ENCODE peak calls at places on chromosomes 11 and 22, in nine cellular contexts. O is HTR-8/SVneo; B is fibroblast of pulmonary artery; L is ecto neural progenitor cell; F is Calu3; A is GM20000; U is CD4-positive, alpha-beta T cell; Y is NCI-H2171 treated with DMSO at 0.1 percent for 48 hours; S is pulmonary artery endothelial cell. G is an unnamed sample.
A peak's percentile ranks its signal among the peaks of the same experiment; 100 is the strongest.

GRCh38 chr11:7571640-7572000 is 57.8 kb downstream of the PPFIBP2 start:
- DNase-seq in O (peak; percentile 57), B (peak; percentile 80), L (peak; percentile 79), F (peak; percentile 88), A (peak; percentile 32), U (no peak), Y (peak; percentile 91), S (peak; percentile 17), G (peak; percentile 77)

GRCh38 chr11:19419021-19419750 is 178.4 kb upstream of the E2F8 start:
- DNase-seq in O (no peak), B (peak; percentile 79), L (peak; percentile 26), F (no peak), A (no peak), U (no peak), Y (no peak), S (no peak), G (no peak)

GRCh38 chr11:44572884-44573283 is 7.4 kb downstream of the CD82 start:
- DNase-seq in O (no peak), B (no peak), L (no peak), F (no peak), A (no peak), U (no peak), Y (no peak), S (no peak), G (no peak)

GRCh38 chr22:39825661-39826102 is 67.9 kb downstream of the ENTHD1 start:
- DNase-seq in O (no peak), B (no peak), L (no peak), F (no peak), A (peak; percentile 34), U (no peak), Y (no peak), S (no peak), G (no peak)

GRCh38 chr11:5684627-5685362 is at the start of gene TRIM5:
- DNase-seq in O (peak; percentile 96), B (peak; percentile 98), L (peak; percentile 81), F (peak; percentile 88), A (peak; percentile 90), U (peak; percentile 75), Y (no peak), S (peak; percentile 96), G (peak; percentile 98)

GRCh38 chr11:91859666-91860065 is 365.0 kb upstream of the FAT3 start:
- DNase-seq in O (no peak), B (no peak), L (no peak), F (no peak), A (no peak), U (no peak), Y (no peak), S (no peak), G (no peak)

GRCh38 chr11:93737904-93738612 is 3.2 kb downstream of the TAF1D start:
- DNase-seq in O (no peak), B (no peak), L (no peak), F (no peak), A (no peak), U (no peak), Y (no peak), S (no peak), G (peak; percentile 26)

GRCh38 chr22:49212466-49212865 is 615.2 kb downstream of the BRD1 start:
- DNase-seq in O (no peak), B (no peak), L (no peak), F (no peak), A (no peak), U (peak; percentile 5), Y (no peak), S (no peak), G (no peak)

GRCh38 chr11:115990004-115990447 is 485.8 kb upstream of the CADM1 start:
- DNase-seq in O (no peak), B (no peak), L (peak; percentile 79), F (no peak), A (peak; percentile 51), U (no peak), Y (no peak), S (no peak), G (no peak)

GRCh38 chr11:2444301-2445106 is at the start of the genes KCNQ1 and TRPM5:
- DNase-seq in O (peak; percentile 84), B (no peak), L (peak; percentile 75), F (peak; percentile 89), A (peak; percentile 87), U (peak; percentile 81), Y (no peak), S (no peak), G (peak; percentile 39)

GRCh38 chr11:119320593-119321524 is 3.9 kb upstream of the MCAM start:
- DNase-seq in O (no peak), B (peak; percentile 58), L (peak; percentile 83), F (peak; percentile 23), A (peak; percentile 88), U (peak; percentile 55), Y (no peak), S (no peak), G (peak; percentile 82)

GRCh38 chr11:9753031-9753430 is 89.2 kb downstream of the SWAP70 start:
- DNase-seq in O (no peak), B (peak; percentile 57), L (no peak), F (no peak), A (no peak), U (no peak), Y (no peak), S (no peak), G (peak; percentile 64)

GRCh38 chr11:69301491-69302401 is 7.8 kb downstream of the MYEOV start:
- DNase-seq in O (peak; percentile 90), B (peak; percentile 63), L (no peak), F (peak; percentile 94), A (no peak), U (no peak), Y (peak; percentile 24), S (no peak), G (peak; percentile 80)

GRCh38 chr11:115665345-115665901 is 161.2 kb upstream of the CADM1 start:
- DNase-seq in O (no peak), B (no peak), L (no peak), F (no peak), A (no peak), U (no peak), Y (no peak), S (no peak), G (no peak)

GRCh38 chr11:85918910-85919794 is 64.0 kb downstream of the CCDC83 start:
- DNase-seq in O (no peak), B (peak; percentile 41), L (no peak), F (no peak), A (no peak), U (no peak), Y (peak; percentile 94), S (no peak), G (no peak)

GRCh38 chr11:114651145-114651718 is 27.1 kb upstream of the NXPE2 start:
- DNase-seq in O (no peak), B (no peak), L (no peak), F (no peak), A (no peak), U (no peak), Y (no peak), S (no peak), G (no peak)

GRCh38 chr11:70732493-70733206 is 334.3 kb downstream of the CTTN start:
- DNase-seq in O (no peak), B (no peak), L (no peak), F (no peak), A (no peak), U (no peak), Y (no peak), S (no peak), G (no peak)

GRCh38 chr11:64204464-64204989 is 2.0 kb upstream of the FERMT3 start:
- DNase-seq in O (peak; percentile 91), B (peak; percentile 97), L (peak; percentile 54), F (peak; percentile 78), A (peak; percentile 79), U (peak; percentile 84), Y (peak; percentile 99), S (peak; percentile 84), G (peak; percentile 87)

GRCh38 chr11:100739636-100740035 is 52.5 kb downstream of the ARHGAP42 start:
- DNase-seq in O (peak; percentile 85), B (peak; percentile 93), L (no peak), F (peak; percentile 55), A (no peak), U (no peak), Y (no peak), S (peak; percentile 10), G (peak; percentile 47)

GRCh38 chr11:102361100-102362021 is 14.3 kb downstream of the BIRC2 start:
- DNase-seq in O (no peak), B (no peak), L (no peak), F (no peak), A (no peak), U (peak; percentile 65), Y (no peak), S (no peak), G (no peak)

GRCh38 chr22:45549739-45550138 is 47.1 kb downstream of the FBLN1 start:
- DNase-seq in O (no peak), B (no peak), L (no peak), F (no peak), A (no peak), U (no peak), Y (no peak), S (no peak), G (no peak)

GRCh38 chr11:12287009-12287373 is 90.4 kb upstream of the PARVA start:
- DNase-seq in O (peak; percentile 86), B (peak; percentile 96), L (no peak), F (peak; percentile 63), A (no peak), U (no peak), Y (no peak), S (peak; percentile 63), G (peak; percentile 88)

GRCh38 chr11:1195690-1196515 is 27.0 kb upstream of the MUC5B start:
- DNase-seq in O (no peak), B (no peak), L (peak; percentile 42), F (no peak), A (peak; percentile 19), U (no peak), Y (no peak), S (no peak), G (no peak)

GRCh38 chr11:68667511-68668253 is 16.7 kb upstream of the GAL start:
- DNase-seq in O (no peak), B (no peak), L (no peak), F (no peak), A (no peak), U (no peak), Y (no peak), S (no peak), G (no peak)

GRCh38 chr11:65585396-65586246 is 9.8 kb downstream of the EHBP1L1 start:
- DNase-seq in O (no peak), B (no peak), L (no peak), F (no peak), A (no peak), U (no peak), Y (peak; percentile 31), S (no peak), G (no peak)

GRCh38 chr11:11155962-11156815 is 196.9 kb downstream of the CSNK2A3 start:
- DNase-seq in O (no peak), B (no peak), L (peak; percentile 79), F (peak; percentile 36), A (peak; percentile 38), U (peak; percentile 67), Y (peak; percentile 0), S (no peak), G (no peak)

GRCh38 chr11:35682230-35683195 is 19.9 kb downstream of the TRIM44 start:
- DNase-seq in O (no peak), B (peak; percentile 18), L (no peak), F (peak; percentile 3), A (no peak), U (no peak), Y (peak; percentile 93), S (no peak), G (no peak)

GRCh38 chr11:19328586-19329311 is 88.0 kb upstream of the E2F8 start:
- DNase-seq in O (no peak), B (no peak), L (no peak), F (no peak), A (no peak), U (no peak), Y (peak; percentile 7), S (no peak), G (no peak)

GRCh38 chr22:29028468-29028867 is 33.2 kb downstream of the C22orf31 start:
- DNase-seq in O (no peak), B (no peak), L (no peak), F (no peak), A (no peak), U (no peak), Y (no peak), S (no peak), G (no peak)

GRCh38 chr22:46979506-46979905 is 217.1 kb downstream of the TBC1D22A start:
- DNase-seq in O (no peak), B (no peak), L (no peak), F (no peak), A (no peak), U (no peak), Y (no peak), S (no peak), G (no peak)

GRCh38 chr22:44292007-44292370 is 20.8 kb downstream of the SHISAL1 start:
- DNase-seq in O (no peak), B (no peak), L (no peak), F (no peak), A (no peak), U (no peak), Y (no peak), S (no peak), G (no peak)